ENCODE peak calls at places on chromosome 17, in seven cellular contexts. Z, F, V, Y, B, A and M are unnamed samples.

GRCh38 chr17:15892244-15892643 is 52.7 kb upstream of the ADORA2B start:
- DNase-seq in Y (no peak), B (no peak), F (no peak), A (no peak), Z (no peak), V (no peak), M (no peak)

GRCh38 chr17:68169840-68170239 is 78.0 kb upstream of the AMZ2 start:
- DNase-seq in Z (no peak), A (no peak), V (no peak), Y (no peak), F (no peak), B (no peak), M (no peak)

GRCh38 chr17:42288985-42289862 is 926 bp downstream of the STAT5A start:
- DNase-seq in V (no peak), Z (peak; percentile 55), Y (no peak), A (no peak), F (no peak), B (no peak), M (no peak)

GRCh38 chr17:65013613-65014391 is 42.7 kb downstream of the GNA13 start:
- DNase-seq in B (no peak), V (peak; percentile 84), Z (no peak), A (peak; percentile 95), Y (no peak), F (peak; percentile 89), M (peak; percentile 84)

GRCh38 chr17:82603981-82604448 is 44.2 kb downstream of the WDR45B start:
- DNase-seq in Y (no peak), Z (peak; percentile 50), V (no peak), A (no peak), B (peak; percentile 83), F (no peak), M (no peak)

GRCh38 chr17:79587945-79588344 is 22.9 kb downstream of the RBFOX3 start:
- DNase-seq in A (no peak), B (no peak), Z (no peak), Y (no peak), F (no peak), V (no peak), M (no peak)

GRCh38 chr17:82941021-82942001 is 101.5 kb upstream of the ZNF750 start:
- DNase-seq in Z (no peak), V (no peak), Y (no peak), B (no peak), F (no peak), A (no peak), M (no peak)

GRCh38 chr17:61495161-61495857 is 43.1 kb downstream of the TBX4 start:
- DNase-seq in F (peak; percentile 54), Z (no peak), V (peak; percentile 89), A (no peak), B (no peak), Y (no peak), M (peak; percentile 14)

GRCh38 chr17:18139949-18140348 is 31.4 kb downstream of the MYO15A start:
- DNase-seq in F (peak; percentile 16), V (no peak), Y (no peak), Z (no peak), B (no peak), A (peak; percentile 28), M (peak; percentile 22)

DNA sequence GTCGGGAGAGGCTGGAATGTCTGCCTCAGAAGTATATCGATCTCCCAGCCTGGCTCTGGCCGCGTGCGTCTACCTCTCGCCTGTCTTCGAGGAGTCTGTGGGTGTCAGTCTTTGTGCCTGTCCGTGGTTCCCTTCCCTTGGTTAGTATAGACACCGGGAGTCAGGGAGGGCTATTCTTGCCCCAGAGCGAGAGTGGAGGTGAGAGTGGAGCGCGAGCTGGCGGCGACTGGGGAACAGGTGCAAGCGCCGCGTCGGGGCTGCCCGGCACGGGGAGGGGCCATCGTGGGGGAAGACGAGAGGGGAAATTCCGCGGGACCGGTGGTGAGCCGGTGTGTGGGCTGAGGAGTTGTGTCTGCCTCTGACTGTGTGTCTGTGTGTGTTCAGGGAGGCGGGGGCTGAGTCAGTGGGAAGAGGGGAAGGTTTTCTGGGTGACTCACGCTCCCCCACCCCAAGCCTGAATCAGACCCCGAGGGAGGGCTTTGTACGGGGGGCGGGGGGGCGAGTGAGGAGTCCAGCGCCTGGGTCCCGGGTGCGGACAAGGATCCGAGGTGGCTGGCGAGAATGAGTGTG is 8.4 kb downstream of the KDM6B start:
- DNase-seq in Y (peak; percentile 75), F (peak; percentile 86), V (peak; percentile 95), B (no peak), Z (peak; percentile 77), A (peak; percentile 90), M (peak; percentile 90)
- TF ChIP-seq CTCF in Y (no peak), F (no peak), V (no peak), B (no peak), Z (no peak), A (no peak), M (no peak)

GRCh38 chr17:38604479-38605229 is 1.1 kb downstream of the SRCIN1 start:
- DNase-seq in Z (no peak), F (no peak), Y (peak; percentile 28), B (no peak), V (no peak), A (no peak), M (no peak)
- H3K4me3 ChIP-seq in Z (peak overlapping the region; percentile 80), F (no peak overlapping the region), Y (no peak overlapping the region), B (no peak overlapping the region), V (no peak overlapping the region), A (no peak overlapping the region), M (no peak overlapping the region)

GRCh38 chr17:44253021-44253420 is 14.9 kb downstream of the SLC4A1 start:
- DNase-seq in V (no peak), A (no peak), Y (no peak), B (no peak), Z (no peak), F (no peak), M (no peak)
- TF ChIP-seq CTCF in V (no peak), A (no peak), Y (no peak), B (no peak), Z (no peak), F (no peak), M (no peak)

GRCh38 chr17:9644910-9645751 is at the start of gene USP43:
- DNase-seq in B (no peak), V (peak; percentile 81), Y (peak; percentile 26), Z (peak; percentile 69), A (peak; percentile 25), F (no peak), M (no peak)

GRCh38 chr17:9648521-9649110 is 3.3 kb downstream of the USP43 start:
- DNase-seq in B (no peak), Z (no peak), Y (no peak), V (no peak), A (no peak), F (no peak), M (no peak)

GRCh38 chr17:9647014-9647413 is 1.7 kb downstream of the USP43 start:
- DNase-seq in F (no peak), A (no peak), Z (no peak), B (no peak), Y (no peak), V (peak; percentile 70), M (no peak)

GRCh38 chr17:9645858-9646555 is 690 bp downstream of the USP43 start:
- DNase-seq in Y (no peak), Z (peak; percentile 79), V (peak; percentile 76), F (no peak), B (no peak), A (peak; percentile 18), M (no peak)

GRCh38 chr17:9646556-9646905 is 1.2 kb downstream of the USP43 start:
- DNase-seq in B (no peak), F (no peak), A (no peak), V (no peak), Z (no peak), Y (no peak), M (no peak)
- H3K4me3 ChIP-seq in B (no peak overlapping the region), F (no peak overlapping the region), A (peak overlapping the region; percentile 60), V (peak overlapping the region; percentile 69), Z (peak overlapping the region; percentile 70), Y (no peak overlapping the region), M (no peak overlapping the region)